ENCODE peak calls at places on chromosome 15, in nine cellular contexts. U is kidney tubule cell; X is H7; N is GM03348; G is GM13976; C is right atrium auricular region; B is activated CD8-positive, alpha-beta memory T cell treated with anti-CD3 and anti-CD28 coated beads for 48 hours; K is AG08395; Z is hippocampal formation. J is an unnamed sample.

GRCh38 chr15:52180851-52181450 is 10.2 kb downstream of the GNB5 start:
- DNase-seq in C (no peak), B (no peak), Z (no peak), N (no peak), G (no peak), K (no peak), U (no peak), X (no peak), J (no peak)

GRCh38 chr15:77148191-77148590 is 77.3 kb upstream of the TSPAN3 start:
- DNase-seq in K (no peak), Z (no peak), C (no peak), X (no peak), G (no peak), B (no peak), N (no peak), U (no peak), J (no peak)

GRCh38 chr15:40693904-40694705 is 869 bp upstream of the RAD51 start:
- DNase-seq in G (peak), Z (no peak), K (no peak), U (peak), B (no peak), N (no peak), X (no peak), C (no peak), J (no peak)

GRCh38 chr15:91278956-91279355 is 178.9 kb downstream of the SV2B start:
- DNase-seq in C (no peak), U (no peak), Z (no peak), N (no peak), K (no peak), B (no peak), X (no peak), G (no peak), J (no peak)

GRCh38 chr15:93221754-93222153 is 132.7 kb upstream of the RGMA start:
- DNase-seq in K (no peak), G (no peak), X (no peak), B (no peak), U (no peak), Z (no peak), N (no peak), C (no peak), J (no peak)

GRCh38 chr15:100926258-100926657 is 7.1 kb downstream of the LRRK1 start:
- DNase-seq in Z (no peak), U (no peak), N (no peak), G (peak), B (no peak), C (no peak), K (no peak), X (peak), J (no peak)

GRCh38 chr15:65055201-65055870 is 10.1 kb downstream of the SLC51B start:
- DNase-seq in U (peak), K (no peak), Z (no peak), B (no peak), X (peak), G (no peak), C (no peak), N (peak), J (no peak)

GRCh38 chr15:65377976-65378366 is at the start of gene IGDCC3:
- DNase-seq in C (no peak), U (no peak), X (peak), K (no peak), N (peak), Z (no peak), B (no peak), G (no peak), J (no peak)

GRCh38 chr15:101641894-101642293 is 10.3 kb downstream of the TM2D3 start:
- DNase-seq in N (no peak), B (no peak), X (no peak), G (no peak), K (no peak), U (peak), Z (peak), C (no peak), J (no peak)

GRCh38 chr15:39642011-39642640 is 61.2 kb downstream of the THBS1 start:
- DNase-seq in U (peak), X (peak), K (peak), B (no peak), N (peak), Z (no peak), G (no peak), C (no peak), J (no peak)